ENCODE peak calls at places on chromosomes 4 and X, in six cellular contexts. One of them, this sample, is unnamed.

GRCh38 chrX:53373307-53373706 is 49.1 kb downstream of the SMC1A start:
- DNase-seq in esophagus squamous epithelium: no peak
- DNase-seq in A549: no peak
- DNase-seq in K562: no peak
- DNase-seq in transverse colon: no peak
- DNase-seq in endothelial cell of umbilical vein: no peak
- DNase-seq in this sample: no peak

GRCh38 chrX:135384161-135384836 is 37.4 kb upstream of the SMIM10L2A start:
- DNase-seq in esophagus squamous epithelium: no peak
- DNase-seq in A549: no peak
- DNase-seq in K562: no peak
- DNase-seq in transverse colon: no peak
- DNase-seq in endothelial cell of umbilical vein: no peak
- DNase-seq in this sample: no peak

GRCh38 chr4:40247350-40247749 is 50.5 kb downstream of the RHOH start:
- DNase-seq in esophagus squamous epithelium: peak; percentile 3
- DNase-seq in A549: no peak
- DNase-seq in K562: no peak
- DNase-seq in transverse colon: peak; percentile 35
- DNase-seq in endothelial cell of umbilical vein: no peak
- DNase-seq in this sample: no peak

GRCh38 chr4:132238697-132239096 is 910.4 kb upstream of the PCDH10 start:
- DNase-seq in esophagus squamous epithelium: no peak
- DNase-seq in A549: no peak
- DNase-seq in K562: no peak
- DNase-seq in transverse colon: no peak
- DNase-seq in endothelial cell of umbilical vein: no peak
- DNase-seq in this sample: no peak

GRCh38 chr4:28373601-28374000 is 1513.0 kb downstream of the STIM2 start:
- DNase-seq in esophagus squamous epithelium: no peak
- DNase-seq in A549: no peak
- DNase-seq in K562: no peak
- DNase-seq in transverse colon: no peak
- DNase-seq in endothelial cell of umbilical vein: no peak
- DNase-seq in this sample: no peak

GRCh38 chr4:174494146-174494545 is 28.1 kb downstream of the HPGD start:
- DNase-seq in esophagus squamous epithelium: no peak
- DNase-seq in A549: no peak
- DNase-seq in K562: no peak
- DNase-seq in transverse colon: no peak
- DNase-seq in endothelial cell of umbilical vein: no peak
- DNase-seq in this sample: no peak

GRCh38 chr4:23113104-23113503 is 420.4 kb downstream of the GBA3 start:
- DNase-seq in esophagus squamous epithelium: no peak
- DNase-seq in A549: no peak
- DNase-seq in K562: no peak
- DNase-seq in transverse colon: no peak
- DNase-seq in endothelial cell of umbilical vein: no peak
- DNase-seq in this sample: no peak

GRCh38 chr4:124019749-124020549 is 623.4 kb downstream of the SPRY1 start:
- DNase-seq in esophagus squamous epithelium: no peak
- DNase-seq in A549: no peak
- DNase-seq in K562: no peak
- DNase-seq in transverse colon: no peak
- DNase-seq in endothelial cell of umbilical vein: no peak
- DNase-seq in this sample: no peak

GRCh38 chr4:62804075-62804474 is 1603.9 kb downstream of the ADGRL3 start:
- DNase-seq in esophagus squamous epithelium: no peak
- DNase-seq in A549: no peak
- DNase-seq in K562: no peak
- DNase-seq in transverse colon: no peak
- DNase-seq in endothelial cell of umbilical vein: no peak
- DNase-seq in this sample: no peak

GRCh38 chr4:173807347-173807746 is 277.3 kb upstream of the HAND2 start:
- DNase-seq in esophagus squamous epithelium: no peak
- DNase-seq in A549: no peak
- DNase-seq in K562: no peak
- DNase-seq in transverse colon: peak; percentile 7
- DNase-seq in endothelial cell of umbilical vein: no peak
- DNase-seq in this sample: no peak

GRCh38 chrX:7068939-7069367 is 78.6 kb upstream of the STS start:
- DNase-seq in esophagus squamous epithelium: no peak
- DNase-seq in A549: no peak
- DNase-seq in K562: no peak
- DNase-seq in transverse colon: no peak
- DNase-seq in endothelial cell of umbilical vein: peak; percentile 10
- DNase-seq in this sample: no peak

GRCh38 chr4:132956951-132957350 is 192.1 kb upstream of the PCDH10 start:
- DNase-seq in esophagus squamous epithelium: no peak
- DNase-seq in A549: no peak
- DNase-seq in K562: no peak
- DNase-seq in transverse colon: no peak
- DNase-seq in endothelial cell of umbilical vein: no peak
- DNase-seq in this sample: no peak

GRCh38 chrX:149757206-149758067 is 16.4 kb upstream of the HSFX1 start:
- DNase-seq in esophagus squamous epithelium: no peak
- DNase-seq in A549: no peak
- DNase-seq in K562: no peak
- DNase-seq in transverse colon: no peak
- DNase-seq in endothelial cell of umbilical vein: no peak
- DNase-seq in this sample: no peak

GRCh38 chr4:78298618-78299017 is 241.5 kb downstream of the FRAS1 start:
- DNase-seq in esophagus squamous epithelium: no peak
- DNase-seq in A549: no peak
- DNase-seq in K562: no peak
- DNase-seq in transverse colon: no peak
- DNase-seq in endothelial cell of umbilical vein: no peak
- DNase-seq in this sample: no peak

GRCh38 chr4:137519406-137519805 is 12.9 kb downstream of the PCDH18 start:
- DNase-seq in esophagus squamous epithelium: no peak
- DNase-seq in A549: no peak
- DNase-seq in K562: no peak
- DNase-seq in transverse colon: no peak
- DNase-seq in endothelial cell of umbilical vein: peak; percentile 89
- DNase-seq in this sample: no peak

GRCh38 chr4:183860726-183861125 is 44.4 kb upstream of the STOX2 start:
- DNase-seq in esophagus squamous epithelium: no peak
- DNase-seq in A549: no peak
- DNase-seq in K562: no peak
- DNase-seq in transverse colon: no peak
- DNase-seq in endothelial cell of umbilical vein: no peak
- DNase-seq in this sample: no peak

GRCh38 chrX:48974033-48974432 is 2.4 kb upstream of the KCND1 start:
- DNase-seq in esophagus squamous epithelium: no peak
- DNase-seq in A549: no peak
- DNase-seq in K562: no peak
- DNase-seq in transverse colon: no peak
- DNase-seq in endothelial cell of umbilical vein: no peak
- DNase-seq in this sample: no peak

GRCh38 chrX:138897621-138898492 is 186.3 kb upstream of the FGF13 start:
- DNase-seq in esophagus squamous epithelium: no peak
- DNase-seq in A549: no peak
- DNase-seq in K562: no peak
- DNase-seq in transverse colon: no peak
- DNase-seq in endothelial cell of umbilical vein: no peak
- DNase-seq in this sample: no peak

GRCh38 chr4:1784789-1785591 is 8.1 kb upstream of the FGFR3 start:
- DNase-seq in esophagus squamous epithelium: no peak
- DNase-seq in A549: no peak
- DNase-seq in K562: peak; percentile 88
- DNase-seq in transverse colon: no peak
- DNase-seq in endothelial cell of umbilical vein: peak; percentile 18
- DNase-seq in this sample: peak; percentile 90

GRCh38 chr4:81594495-81595169 is 122.9 kb upstream of the RASGEF1B start:
- DNase-seq in esophagus squamous epithelium: no peak
- DNase-seq in A549: no peak
- DNase-seq in K562: no peak
- DNase-seq in transverse colon: no peak
- DNase-seq in endothelial cell of umbilical vein: no peak
- DNase-seq in this sample: no peak

GRCh38 chr4:13527983-13528822 is 16.1 kb downstream of the NKX3-2 start:
- DNase-seq in esophagus squamous epithelium: no peak
- DNase-seq in A549: no peak
- DNase-seq in K562: no peak
- DNase-seq in transverse colon: no peak
- DNase-seq in endothelial cell of umbilical vein: no peak
- DNase-seq in this sample: no peak

GRCh38 chr4:6999172-7000086 is 43.7 kb upstream of the TADA2B start:
- DNase-seq in esophagus squamous epithelium: no peak
- DNase-seq in A549: no peak
- DNase-seq in K562: peak; percentile 28
- DNase-seq in transverse colon: no peak
- DNase-seq in endothelial cell of umbilical vein: no peak
- DNase-seq in this sample: peak; percentile 56

GRCh38 chr4:2891294-2891693 is 47.6 kb downstream of the ADD1 start:
- DNase-seq in esophagus squamous epithelium: no peak
- DNase-seq in A549: no peak
- DNase-seq in K562: no peak
- DNase-seq in transverse colon: no peak
- DNase-seq in endothelial cell of umbilical vein: no peak
- DNase-seq in this sample: no peak

DNA sequence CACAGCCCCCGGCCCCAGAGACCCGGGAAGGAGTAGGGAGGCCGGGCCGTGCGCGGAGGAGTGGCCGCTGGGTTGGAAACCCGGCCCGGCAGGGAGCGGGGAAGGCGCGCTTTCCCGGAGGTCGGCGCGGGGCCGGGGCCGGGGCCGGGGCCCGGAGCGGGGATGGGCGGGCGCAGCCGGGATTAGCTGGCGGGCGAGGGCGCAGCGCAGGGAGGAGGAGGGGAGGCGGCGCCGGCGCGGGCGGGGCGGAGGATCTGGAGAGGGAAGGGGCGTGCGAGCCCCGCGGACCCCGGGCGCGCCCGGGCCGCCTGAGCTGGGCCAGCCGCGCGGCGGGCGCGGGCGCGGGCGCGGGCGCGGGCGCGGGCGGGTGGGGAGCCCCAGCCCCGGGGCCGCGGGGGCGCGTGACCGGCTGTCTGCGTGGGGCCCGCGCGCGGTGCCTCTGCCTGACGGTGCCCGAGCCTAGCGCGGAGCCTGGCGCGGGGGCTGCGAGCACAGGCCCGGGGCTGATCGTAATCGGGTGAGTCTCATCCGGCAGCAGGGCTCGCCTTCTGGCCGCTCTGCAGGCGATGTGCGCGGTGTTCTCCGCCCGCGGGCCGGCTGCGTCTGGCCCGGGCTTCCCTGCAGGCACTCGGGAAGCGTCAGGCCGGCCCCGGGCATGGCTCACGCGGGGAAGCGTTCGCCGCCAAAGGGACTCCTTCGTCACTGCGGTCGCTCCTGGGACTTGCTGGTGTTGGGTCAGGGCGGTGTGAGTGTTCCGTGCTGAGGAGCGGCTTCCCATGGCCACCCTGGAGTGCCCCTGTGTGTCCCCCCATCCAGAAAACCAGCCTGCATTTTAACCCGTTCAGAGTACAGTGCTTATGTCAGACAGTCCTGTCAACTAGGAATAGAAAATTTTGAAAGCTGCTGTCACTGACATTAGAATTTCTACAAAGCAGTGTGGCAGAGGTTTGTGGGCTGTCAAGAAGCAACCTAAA is 40.4 kb downstream of the FAM149A start:
- DNase-seq in esophagus squamous epithelium: no peak
- DNase-seq in A549: peak; percentile 13
- DNase-seq in K562: no peak
- DNase-seq in transverse colon: peak; percentile 55
- DNase-seq in endothelial cell of umbilical vein: peak; percentile 20
- DNase-seq in this sample: no peak
- TF ChIP-seq POLR2A in esophagus squamous epithelium: no peak
- TF ChIP-seq POLR2A in A549: no peak
- TF ChIP-seq POLR2A in K562: no peak
- TF ChIP-seq POLR2A in transverse colon: no peak
- TF ChIP-seq POLR2A in endothelial cell of umbilical vein: no peak
- TF ChIP-seq POLR2A in this sample: no peak

DNA sequence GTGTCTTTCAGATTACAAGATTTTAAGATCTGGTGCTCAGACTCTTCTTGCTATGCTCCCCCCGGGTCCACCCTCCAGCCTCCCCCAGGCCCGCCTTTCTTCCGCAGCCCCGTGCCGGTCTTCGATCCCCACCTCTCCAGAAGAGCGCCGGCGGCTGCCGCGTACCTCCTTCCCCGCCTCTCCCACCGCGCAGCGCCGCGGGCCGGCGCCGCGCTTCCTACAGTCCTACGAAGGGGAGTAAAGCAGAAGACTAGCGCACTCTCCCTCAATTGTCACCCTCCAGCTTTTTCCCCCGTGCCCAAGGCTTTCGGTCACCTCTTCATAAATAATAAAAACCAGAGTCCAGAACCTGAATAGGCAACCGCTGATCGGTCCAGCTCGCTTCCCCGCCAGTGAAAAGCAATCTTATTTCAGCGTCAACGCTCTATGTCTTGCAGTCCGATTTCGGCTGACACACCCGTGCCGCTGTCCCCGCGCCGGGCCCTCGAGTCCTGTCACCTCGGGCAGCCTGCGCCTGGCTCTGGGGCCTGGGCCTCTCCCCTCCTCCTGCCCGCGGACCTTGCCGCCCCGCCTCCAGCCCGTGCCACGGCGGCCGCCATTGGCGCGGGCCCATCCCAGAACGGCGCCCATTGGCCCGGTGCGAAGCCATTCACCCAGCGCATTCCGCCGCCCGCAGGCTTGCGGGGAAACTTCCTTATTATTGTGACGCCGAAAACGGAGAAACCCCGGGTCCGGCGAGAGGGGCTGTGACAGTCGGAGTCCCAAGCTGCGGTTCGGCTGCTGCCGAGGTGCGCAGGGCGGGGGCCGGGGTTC is at the start of gene HERC3:
- DNase-seq in esophagus squamous epithelium: peak; percentile 72
- DNase-seq in A549: peak; percentile 58
- DNase-seq in K562: peak; percentile 94
- DNase-seq in transverse colon: peak; percentile 94
- DNase-seq in endothelial cell of umbilical vein: peak; percentile 93
- DNase-seq in this sample: peak; percentile 95
- TF ChIP-seq POLR2A in esophagus squamous epithelium: no peak
- TF ChIP-seq POLR2A in A549: no peak
- TF ChIP-seq POLR2A in K562: no peak
- TF ChIP-seq POLR2A in transverse colon: peak; percentile 56
- TF ChIP-seq POLR2A in endothelial cell of umbilical vein: no peak
- TF ChIP-seq POLR2A in this sample: peak; percentile 4

GRCh38 chrX:151396827-151397740 is at the start of gene VMA21:
- DNase-seq in esophagus squamous epithelium: peak; percentile 15
- DNase-seq in A549: peak; percentile 61
- DNase-seq in K562: peak; percentile 85
- DNase-seq in transverse colon: peak; percentile 85
- DNase-seq in endothelial cell of umbilical vein: peak; percentile 81
- DNase-seq in this sample: peak; percentile 93
- TF ChIP-seq POLR2A in esophagus squamous epithelium: no peak
- TF ChIP-seq POLR2A in A549: peak; percentile 64
- TF ChIP-seq POLR2A in K562: peak; percentile 84
- TF ChIP-seq POLR2A in transverse colon: peak; percentile 57
- TF ChIP-seq POLR2A in endothelial cell of umbilical vein: no peak
- TF ChIP-seq POLR2A in this sample: peak; percentile 77

GRCh38 chrX:12977761-12978204 is 2.9 kb downstream of the TMSB4X start:
- DNase-seq in esophagus squamous epithelium: no peak
- DNase-seq in A549: no peak
- DNase-seq in K562: no peak
- DNase-seq in transverse colon: no peak
- DNase-seq in endothelial cell of umbilical vein: no peak
- DNase-seq in this sample: no peak
- TF ChIP-seq POLR2A in esophagus squamous epithelium: no peak
- TF ChIP-seq POLR2A in A549: no peak
- TF ChIP-seq POLR2A in K562: peak; percentile 63
- TF ChIP-seq POLR2A in transverse colon: no peak
- TF ChIP-seq POLR2A in endothelial cell of umbilical vein: no peak
- TF ChIP-seq POLR2A in this sample: peak; percentile 46

GRCh38 chr4:100889898-100890297 is 372.1 kb upstream of the EMCN start:
- DNase-seq in esophagus squamous epithelium: no peak
- DNase-seq in A549: no peak
- DNase-seq in K562: no peak
- DNase-seq in transverse colon: no peak
- DNase-seq in endothelial cell of umbilical vein: no peak
- DNase-seq in this sample: no peak
- TF ChIP-seq POLR2A in esophagus squamous epithelium: no peak
- TF ChIP-seq POLR2A in A549: no peak
- TF ChIP-seq POLR2A in K562: no peak
- TF ChIP-seq POLR2A in transverse colon: no peak
- TF ChIP-seq POLR2A in endothelial cell of umbilical vein: no peak
- TF ChIP-seq POLR2A in this sample: no peak